ENCODE peak calls at places on chromosomes 11 and 22, in ten cellular contexts. M is GM23248, B is SK-N-SH, W is NT2/D1, Q is neural progenitor cell, P is IMR-90, J is HCT116, N is fibroblast of lung, R is endodermal cell, O is endothelial cell of umbilical vein. H is an unnamed sample. For H3K36me3 and H3K4me1, the result is how much of the 10 kb centered on the place peaks cover.

GRCh38 chr11:121929581-121929980 is 186.4 kb downstream of the BLID start:
- DNase-seq in M (peak), B (peak), W (no peak), Q (peak), P (peak), J (no peak), N (peak), R (peak), O (peak), H (no peak)

GRCh38 chr22:17131686-17132085 is 10.5 kb upstream of the TMEM121B start:
- DNase-seq in M (no peak), B (no peak), W (no peak), Q (peak), P (no peak), J (no peak), N (no peak), R (peak), O (no peak), H (no peak)

GRCh38 chr11:72751293-72752087 is 718 bp downstream of the ARAP1 start:
- DNase-seq in M (no peak), B (peak), W (no peak), Q (no peak), P (no peak), J (no peak), N (no peak), R (no peak), O (no peak), H (peak)

GRCh38 chr11:18132341-18132740 is at the start of gene MRGPRX3:
- DNase-seq in M (no peak), B (no peak), W (no peak), Q (no peak), P (no peak), J (no peak), N (no peak), R (no peak), O (no peak), H (no peak)

GRCh38 chr11:117663826-117664225 is 133.2 kb downstream of the DSCAML1 start:
- DNase-seq in M (peak), B (no peak), W (no peak), Q (peak), P (no peak), J (no peak), N (no peak), R (no peak), O (no peak), H (no peak)

GRCh38 chr22:38313384-38313955 is 3.8 kb downstream of the CSNK1E start:
- DNase-seq in M (peak), B (no peak), W (no peak), Q (peak), P (peak), J (no peak), N (peak), R (no peak), O (peak), H (peak)

GRCh38 chr11:12182650-12183511 is 72.5 kb downstream of the MICAL2 start:
- DNase-seq in M (peak), B (no peak), W (no peak), Q (no peak), P (peak), J (peak), N (peak), R (peak), O (peak), H (peak)

GRCh38 chr11:109424893-109425292 is 2.9 kb downstream of the C11orf87 start:
- DNase-seq in M (no peak), B (no peak), W (no peak), Q (peak), P (no peak), J (no peak), N (no peak), R (peak), O (no peak), H (peak)

GRCh38 chr22:44807915-44808690 is 55.7 kb downstream of the ARHGAP8 start:
- DNase-seq in M (no peak), B (peak), W (no peak), Q (peak), P (no peak), J (no peak), N (peak), R (peak), O (no peak), H (peak)

GRCh38 chr11:127017482-127017881 is 16.9 kb upstream of the KIRREL3 start:
- DNase-seq in M (peak), B (no peak), W (peak), Q (peak), P (peak), J (no peak), N (peak), R (peak), O (no peak), H (no peak)

GRCh38 chr11:47881145-47881544 is 33.0 kb upstream of the NUP160 start:
- DNase-seq in M (no peak), B (no peak), W (no peak), Q (no peak), P (no peak), J (no peak), N (no peak), R (no peak), O (no peak), H (no peak)

GRCh38 chr22:23414727-23415489 is 165.2 kb downstream of the IGLL1 start:
- DNase-seq in M (no peak), B (no peak), W (no peak), Q (no peak), P (no peak), J (no peak), N (no peak), R (no peak), O (no peak), H (peak)

GRCh38 chr11:27468209-27468608 is 4.4 kb downstream of the LGR4 start:
- DNase-seq in M (peak), B (no peak), W (no peak), Q (no peak), P (peak), J (no peak), N (peak), R (no peak), O (peak), H (no peak)

GRCh38 chr11:19315511-19315910 is 74.8 kb upstream of the E2F8 start:
- DNase-seq in M (peak), B (no peak), W (no peak), Q (no peak), P (no peak), J (no peak), N (no peak), R (no peak), O (no peak), H (no peak)

GRCh38 chr11:72079776-72080325 is 491 bp downstream of the NUMA1 start:
- DNase-seq in M (peak), B (peak), W (no peak), Q (no peak), P (no peak), J (no peak), N (no peak), R (no peak), O (no peak), H (no peak)

GRCh38 chr11:69576069-69576782 is 64.7 kb upstream of the CCND1 start:
- DNase-seq in M (no peak), B (no peak), W (no peak), Q (no peak), P (no peak), J (no peak), N (no peak), R (no peak), O (no peak), H (no peak)

GRCh38 chr11:104061851-104062521 is 25.5 kb downstream of the DDI1 start:
- DNase-seq in M (peak), B (no peak), W (no peak), Q (no peak), P (peak), J (no peak), N (no peak), R (no peak), O (no peak), H (no peak)

GRCh38 chr11:133936136-133936535 is 20.6 kb downstream of the IGSF9B start:
- DNase-seq in M (no peak), B (peak), W (no peak), Q (no peak), P (no peak), J (no peak), N (no peak), R (no peak), O (no peak), H (no peak)

GRCh38 chr11:91970604-91971003 is 254.0 kb upstream of the FAT3 start:
- DNase-seq in M (no peak), B (no peak), W (no peak), Q (no peak), P (no peak), J (no peak), N (no peak), R (no peak), O (no peak), H (no peak)

GRCh38 chr11:34223021-34223813 is 117.8 kb downstream of the NAT10 start:
- DNase-seq in M (peak), B (no peak), W (no peak), Q (peak), P (peak), J (no peak), N (peak), R (no peak), O (no peak), H (peak)

GRCh38 chr11:117334896-117335295 is 7.2 kb downstream of the CEP164 start:
- DNase-seq in M (no peak), B (no peak), W (no peak), Q (no peak), P (no peak), J (no peak), N (no peak), R (no peak), O (no peak), H (no peak)

GRCh38 chr11:116852261-116853125 is 15.1 kb upstream of the APOA1 start:
- DNase-seq in M (peak), B (no peak), W (no peak), Q (no peak), P (peak), J (no peak), N (peak), R (no peak), O (peak), H (no peak)

GRCh38 chr11:34318111-34319037 is 39.4 kb downstream of the ABTB2 start:
- DNase-seq in M (peak), B (no peak), W (no peak), Q (no peak), P (peak), J (no peak), N (peak), R (no peak), O (no peak), H (no peak)

GRCh38 chr11:41301023-41301422 is 158.4 kb downstream of the LRRC4C start:
- DNase-seq in M (no peak), B (no peak), W (no peak), Q (no peak), P (no peak), J (no peak), N (peak), R (no peak), O (no peak), H (no peak)

GRCh38 chr11:116384876-116385275 is 387.9 kb downstream of the BUD13 start:
- DNase-seq in M (no peak), B (no peak), W (no peak), Q (no peak), P (no peak), J (no peak), N (no peak), R (no peak), O (no peak), H (no peak)

GRCh38 chr11:112231952-112232351 is 5.7 kb downstream of the PTS start:
- DNase-seq in M (no peak), B (no peak), W (no peak), Q (no peak), P (no peak), J (no peak), N (no peak), R (no peak), O (no peak), H (no peak)

GRCh38 chr22:44753189-44754042 is 1.0 kb downstream of the ARHGAP8 start:
- DNase-seq in M (peak), B (no peak), W (no peak), Q (no peak), P (peak), J (no peak), N (peak), R (peak), O (no peak), H (no peak)

GRCh38 chr22:27804683-27805297 is 3.2 kb upstream of the MN1 start:
- DNase-seq in M (peak), B (peak), W (no peak), Q (peak), P (peak), J (no peak), N (peak), R (peak), O (peak), H (peak)

GRCh38 chr11:100629671-100630070 is 57.4 kb upstream of the ARHGAP42 start:
- DNase-seq in M (no peak), B (no peak), W (no peak), Q (no peak), P (no peak), J (no peak), N (no peak), R (peak), O (no peak), H (no peak)

GRCh38 chr11:6757373-6757967 is 14.3 kb downstream of the OR2AG2 start:
- DNase-seq in M (peak), B (peak), W (peak), Q (peak), P (peak), J (peak), N (peak), R (peak), O (peak), H (no peak)

GRCh38 chr11:37109205-37109585 is 511.2 kb upstream of the RAG2 start:
- DNase-seq in M (no peak), B (no peak), W (no peak), Q (no peak), P (no peak), J (no peak), N (peak), R (no peak), O (no peak), H (no peak)

DNA sequence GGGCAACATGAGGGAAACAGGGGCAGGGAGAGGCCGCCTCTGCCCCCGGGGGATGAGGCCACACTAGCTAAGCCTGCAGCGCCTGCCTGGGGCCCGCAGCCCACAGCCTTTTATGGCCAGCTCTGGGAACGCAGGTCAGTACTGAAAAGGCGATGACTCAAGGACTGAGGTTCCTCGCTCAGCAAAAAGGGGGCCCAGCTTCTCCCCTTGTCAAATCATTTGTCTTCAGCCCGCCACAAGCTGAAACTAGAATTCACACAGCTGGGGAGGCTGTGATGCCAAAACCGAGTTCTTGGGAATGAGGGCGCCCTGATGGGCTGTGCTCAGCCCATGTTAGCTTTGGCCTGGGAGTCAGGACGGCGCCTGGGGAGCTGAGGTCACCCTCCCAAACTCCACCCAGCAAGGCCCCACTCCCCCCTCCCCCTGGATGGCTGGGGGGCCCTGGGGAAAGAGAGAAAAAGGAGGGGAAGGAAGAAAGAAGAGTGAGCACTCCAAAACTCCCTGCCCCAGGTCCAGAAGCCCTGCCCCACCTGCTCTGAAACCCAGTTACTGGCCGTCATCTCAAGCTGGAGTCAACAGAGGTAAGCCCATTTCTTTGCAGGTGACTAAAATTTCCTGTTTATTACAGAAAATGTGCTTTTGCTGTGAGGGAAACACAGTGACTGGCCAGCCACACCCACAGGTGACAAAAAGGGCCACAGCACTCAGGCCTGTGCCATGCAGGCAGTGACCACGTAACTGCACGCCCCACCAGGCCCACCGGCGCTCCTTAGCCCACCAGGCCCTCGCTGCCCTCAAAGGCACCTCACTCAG is 13.7 kb downstream of the EHD1 start:
- DNase-seq in M (peak), B (no peak), W (no peak), Q (peak), P (peak), J (no peak), N (peak), R (no peak), O (peak), H (peak)
- H3K9ac ChIP-seq in M (peak), B (no peak), W (peak), Q (no peak), P (peak), J (no peak), N (peak), R (no peak), O (peak), H (no peak)

GRCh38 chr22:35761037-35761436 is 43.4 kb downstream of the APOL5 start:
- DNase-seq in M (peak), B (peak), W (no peak), Q (no peak), P (peak), J (peak), N (no peak), R (no peak), O (peak), H (no peak)

GRCh38 chr22:35752833-35753189 is 35.1 kb downstream of the APOL5 start:
- DNase-seq in M (peak), B (no peak), W (no peak), Q (no peak), P (no peak), J (no peak), N (no peak), R (no peak), O (no peak), H (no peak)

GRCh38 chr22:35756722-35757121 is 39.0 kb downstream of the APOL5 start:
- DNase-seq in M (no peak), B (no peak), W (no peak), Q (no peak), P (no peak), J (no peak), N (no peak), R (no peak), O (no peak), H (no peak)

GRCh38 chr22:35754761-35755160 is 37.1 kb downstream of the APOL5 start:
- DNase-seq in M (no peak), B (no peak), W (no peak), Q (no peak), P (no peak), J (no peak), N (no peak), R (no peak), O (no peak), H (no peak)

GRCh38 chr22:35758394-35758793 is 40.7 kb downstream of the APOL5 start:
- DNase-seq in M (no peak), B (no peak), W (no peak), Q (no peak), P (no peak), J (no peak), N (no peak), R (no peak), O (no peak), H (no peak)
- H3K36me3 ChIP-seq in M (half or more), B (half or more), W (under half), Q (under half), P (under half), J (under half), N (under half), R (half or more), O (under half), H (under half)

GRCh38 chr22:46618104-46618647 is 2.0 kb upstream of the GRAMD4 start:
- DNase-seq in M (no peak), B (no peak), W (no peak), Q (no peak), P (no peak), J (no peak), N (no peak), R (no peak), O (no peak), H (no peak)
- H3K4me1 ChIP-seq in M (under half), B (half or more), W (under half), Q (under half), P (under half), J (under half), N (under half), R (under half), O (under half), H (under half)

GRCh38 chr11:62569611-62570010 is 4.1 kb downstream of the EEF1G start:
- DNase-seq in M (no peak), B (no peak), W (no peak), Q (no peak), P (no peak), J (no peak), N (no peak), R (no peak), O (no peak), H (no peak)
- H3K9ac ChIP-seq in M (no peak), B (no peak), W (peak), Q (no peak), P (no peak), J (no peak), N (peak), R (no peak), O (no peak), H (no peak)

GRCh38 chr22:39430576-39431150 is 26.1 kb upstream of the MGAT3 start:
- DNase-seq in M (no peak), B (no peak), W (no peak), Q (no peak), P (no peak), J (no peak), N (no peak), R (no peak), O (no peak), H (no peak)
- H3K36me3 ChIP-seq in M (under half), B (under half), W (half or more), Q (under half), P (half or more), J (under half), N (under half), R (under half), O (under half), H (under half)

DNA sequence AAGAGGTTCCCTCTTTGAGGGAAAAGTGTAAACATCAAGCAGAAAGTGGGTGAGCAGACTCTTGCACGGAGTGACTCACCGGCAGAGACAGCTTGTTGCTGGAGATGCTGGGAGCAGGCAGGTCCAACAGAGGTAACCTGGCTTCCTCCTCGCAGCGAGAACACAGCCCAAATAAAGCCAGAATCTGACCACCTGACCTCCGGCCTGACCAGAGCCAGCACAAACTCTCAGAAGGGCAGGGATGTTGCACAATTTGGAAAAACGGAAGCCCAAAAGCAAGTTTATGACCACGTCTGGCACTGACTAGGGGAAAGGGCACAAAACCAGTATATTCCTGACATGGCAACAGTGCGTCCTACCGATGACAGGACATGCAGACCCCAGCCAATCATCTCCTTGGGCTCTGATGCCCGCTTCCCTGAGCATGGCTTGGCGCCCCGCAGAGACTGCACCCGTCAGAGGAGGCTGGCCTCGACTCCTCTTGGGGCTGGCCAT is 5.4 kb downstream of the SMCO4 start:
- DNase-seq in M (peak), B (no peak), W (no peak), Q (no peak), P (peak), J (no peak), N (peak), R (no peak), O (no peak), H (no peak)
- H3K4me1 ChIP-seq in M (under half), B (under half), W (under half), Q (under half), P (under half), J (under half), N (under half), R (under half), O (under half), H (under half)

GRCh38 chr11:77474509-77475070 is 696 bp upstream of the PAK1 start:
- DNase-seq in M (no peak), B (no peak), W (no peak), Q (no peak), P (no peak), J (no peak), N (no peak), R (no peak), O (no peak), H (no peak)
- H3K9ac ChIP-seq in M (no peak), B (peak), W (no peak), Q (no peak), P (no peak), J (peak), N (no peak), R (no peak), O (no peak), H (peak)

GRCh38 chr22:50282361-50283144 is 12.4 kb upstream of the MAPK11 start:
- DNase-seq in M (peak), B (no peak), W (no peak), Q (no peak), P (peak), J (peak), N (peak), R (no peak), O (no peak), H (peak)
- H3K36me3 ChIP-seq in M (under half), B (half or more), W (half or more), Q (under half), P (half or more), J (half or more), N (half or more), R (under half), O (under half), H (half or more)

GRCh38 chr22:46726066-46726985 is 11.7 kb downstream of the CERK start:
- DNase-seq in M (no peak), B (peak), W (no peak), Q (no peak), P (no peak), J (no peak), N (no peak), R (peak), O (no peak), H (no peak)
- H3K4me1 ChIP-seq in M (under half), B (half or more), W (under half), Q (under half), P (under half), J (under half), N (under half), R (under half), O (under half), H (under half)